ENCODE peak calls at places on chromosome 2, in four cellular contexts. I is iPS DF 19.7; A is stimulated activated CD8-positive, alpha-beta memory T cell treated with anti-CD3 and anti-CD28 coated beads, Interleukin-2, amount 100 ng/mL, for 1 hour; G is adipocyte. Z is an unnamed sample.

GRCh38 chr2:178277741-178278197 is 83.5 kb downstream of the OSBPL6 start:
- DNase-seq in I (no peak), G (peak), A (no peak), Z (no peak)

GRCh38 chr2:84427235-84428138 is 31.6 kb downstream of the SUCLG1 start:
- DNase-seq in G (peak), A (no peak), I (no peak), Z (no peak)

GRCh38 chr2:54523336-54523959 is 67.3 kb downstream of the SPTBN1 start:
- DNase-seq in G (peak), I (no peak), A (no peak), Z (no peak)

GRCh38 chr2:120759543-120760331 is 24.1 kb downstream of the GLI2 start:
- DNase-seq in I (no peak), A (no peak), G (no peak), Z (peak)

GRCh38 chr2:83368916-83369315 is 1090.2 kb downstream of the SUCLG1 start:
- DNase-seq in I (no peak), G (peak), A (no peak), Z (no peak)

GRCh38 chr2:53476800-53477199 is 290.8 kb upstream of the CHAC2 start:
- DNase-seq in I (no peak), A (no peak), G (no peak), Z (no peak)

GRCh38 chr2:241774419-241775222 is 2.0 kb upstream of the GAL3ST2 start:
- DNase-seq in I (no peak), G (peak), A (no peak), Z (peak)

GRCh38 chr2:242098445-242099128 is 229.1 kb downstream of the RTP5 start:
- DNase-seq in I (no peak), A (no peak), G (peak), Z (no peak)

GRCh38 chr2:136060401-136060940 is 57.5 kb downstream of the CXCR4 start:
- DNase-seq in A (no peak), I (no peak), G (no peak), Z (no peak)

GRCh38 chr2:237500681-237501424 is 13.8 kb downstream of the MLPH start:
- DNase-seq in I (no peak), A (no peak), G (peak), Z (no peak)

GRCh38 chr2:118667964-118668363 is 179.5 kb downstream of the EN1 start:
- DNase-seq in G (peak), I (no peak), A (no peak), Z (no peak)

GRCh38 chr2:59826177-59826576 is 727.3 kb downstream of the BCL11A start:
- DNase-seq in G (no peak), I (no peak), A (no peak), Z (no peak)

GRCh38 chr2:9207641-9208301 is 1.2 kb downstream of the ASAP2 start:
- DNase-seq in G (peak), A (no peak), I (no peak), Z (no peak)